ENCODE peak calls at places on chromosomes 1 and 21, in nine cellular contexts. U is activated effector memory CD4-positive, alpha-beta T cell treated with Interleukin-2 at 50 U/mL for 16 hours; K is H1; J is nephron progenitor cell; I is NCI-H2081; P is AG10803; T is HEK293T; F is pancreas; D is iris pigment epithelial cell. V is an unnamed sample.

GRCh38 chr1:26035203-26035958 is 10.5 kb downstream of the SLC30A2 start:
- DNase-seq in U (peak), I (peak), T (peak), D (peak), J (peak), K (peak), P (peak), F (peak), V (peak)

GRCh38 chr1:174991473-174991872 is 8.3 kb upstream of the CACYBP start:
- DNase-seq in P (no peak), K (no peak), U (no peak), D (no peak), T (no peak), J (no peak), I (no peak), F (no peak), V (no peak)

GRCh38 chr1:109726007-109726406 is 14.0 kb downstream of the GSTM5 start:
- DNase-seq in U (no peak), P (no peak), J (no peak), T (no peak), D (no peak), F (no peak), I (no peak), K (no peak), V (no peak)

GRCh38 chr21:14620152-14620551 is 74.0 kb upstream of the SAMSN1 start:
- DNase-seq in D (no peak), P (no peak), I (no peak), U (no peak), F (no peak), J (no peak), T (no peak), K (no peak), V (no peak)

GRCh38 chr1:213125686-213126085 is 74.6 kb downstream of the RPS6KC1 start:
- DNase-seq in F (no peak), T (no peak), D (no peak), I (no peak), P (no peak), K (no peak), U (no peak), J (no peak), V (no peak)

GRCh38 chr1:52233463-52233862 is 91.6 kb downstream of the ZFYVE9 start:
- DNase-seq in K (no peak), J (no peak), I (no peak), U (no peak), D (no peak), T (no peak), P (no peak), F (no peak), V (no peak)

GRCh38 chr1:224540535-224540934 is 75.6 kb upstream of the CNIH3 start:
- DNase-seq in J (no peak), I (peak), T (no peak), P (no peak), D (no peak), F (no peak), K (no peak), U (no peak), V (no peak)

GRCh38 chr1:10232213-10232612 is 21.8 kb downstream of the KIF1B start:
- DNase-seq in F (no peak), U (no peak), T (no peak), J (no peak), K (no peak), I (no peak), P (no peak), D (peak), V (no peak)

GRCh38 chr1:66920543-66920942 is 4.1 kb downstream of the DNAI4 start:
- DNase-seq in P (no peak), U (no peak), K (no peak), F (no peak), T (no peak), D (no peak), J (no peak), I (no peak), V (peak)

GRCh38 chr1:243559575-243560172 is 290.4 kb downstream of the AKT3 start:
- DNase-seq in J (no peak), T (no peak), U (no peak), D (peak), I (no peak), F (no peak), P (no peak), K (no peak), V (no peak)

GRCh38 chr1:78045850-78046778 is at the start of gene GIPC2:
- DNase-seq in I (no peak), J (peak), P (no peak), F (peak), D (peak), U (peak), T (no peak), K (no peak), V (peak)

GRCh38 chr1:193589597-193590040 is 403.2 kb upstream of the B3GALT2 start:
- DNase-seq in K (no peak), F (no peak), T (no peak), D (peak), U (no peak), I (no peak), P (no peak), J (no peak), V (no peak)

GRCh38 chr1:183622884-183623785 is 12.4 kb downstream of the ARPC5 start:
- DNase-seq in T (peak), P (peak), U (peak), J (peak), F (no peak), D (peak), K (no peak), I (peak), V (peak)

GRCh38 chr1:14767075-14767474 is 168.6 kb downstream of the KAZN start:
- DNase-seq in U (no peak), D (no peak), K (no peak), P (no peak), F (no peak), J (no peak), I (no peak), T (no peak), V (no peak)

GRCh38 chr1:68372487-68372886 is 77.3 kb downstream of the RPE65 start:
- DNase-seq in F (no peak), P (no peak), J (no peak), U (no peak), K (no peak), D (no peak), T (no peak), I (no peak), V (no peak)

GRCh38 chr1:25743164-25744139 is 56.5 kb upstream of the SELENON start:
- DNase-seq in K (no peak), F (no peak), T (no peak), P (peak), J (peak), I (peak), U (no peak), D (peak), V (peak)

GRCh38 chr1:26694597-26695416 is 1.0 kb upstream of the ARID1A start:
- DNase-seq in I (no peak), P (no peak), J (no peak), D (no peak), K (no peak), T (no peak), U (no peak), F (no peak), V (peak)

GRCh38 chr1:156805766-156806511 is 10.7 kb downstream of the SH2D2A start:
- DNase-seq in T (no peak), J (no peak), F (no peak), I (no peak), P (peak), D (peak), U (no peak), K (no peak), V (no peak)

GRCh38 chr1:229694053-229694693 is 68.1 kb downstream of the URB2 start:
- DNase-seq in T (peak), K (no peak), F (no peak), D (peak), U (no peak), P (peak), J (peak), I (peak), V (peak)

GRCh38 chr1:169891539-169891885 is 2.2 kb downstream of the SCYL3 start:
- DNase-seq in D (no peak), I (no peak), T (no peak), P (no peak), U (no peak), K (no peak), F (no peak), J (no peak), V (no peak)

GRCh38 chr1:201713093-201713810 is 115.7 kb upstream of the IPO9 start:
- DNase-seq in K (no peak), D (peak), P (peak), F (peak), U (no peak), J (no peak), I (no peak), T (peak), V (no peak)

GRCh38 chr1:104468282-104468681 is 718.6 kb downstream of the AMY1C start:
- DNase-seq in F (no peak), P (no peak), K (no peak), T (no peak), D (no peak), U (no peak), J (no peak), I (no peak), V (no peak)

GRCh38 chr1:67190942-67191341 is 24.7 kb downstream of the IL23R start:
- DNase-seq in T (no peak), K (no peak), J (no peak), F (no peak), P (no peak), U (no peak), D (no peak), I (no peak), V (no peak)

GRCh38 chr1:8813016-8813763 is 4.2 kb downstream of the RERE start:
- DNase-seq in D (peak), F (no peak), T (no peak), K (no peak), U (no peak), P (no peak), I (no peak), J (no peak), V (no peak)

GRCh38 chr1:8818325-8818775 is 910 bp upstream of the RERE start:
- DNase-seq in J (no peak), U (no peak), I (no peak), K (no peak), P (peak), F (no peak), T (no peak), D (peak), V (no peak)

GRCh38 chr1:180863158-180863775 is 49.4 kb upstream of the KIAA1614 start:
- DNase-seq in D (peak), P (peak), K (no peak), J (peak), T (peak), U (no peak), I (peak), F (no peak), V (peak)